ENCODE peak calls at places on chromosomes 11 and 22, in six cellular contexts. B is transverse colon, D is K562, K is endothelial cell of umbilical vein, E is breast epithelium, G is sigmoid colon. C is an unnamed sample.

GRCh38 chr11:128409476-128409875 is 177.9 kb downstream of the ETS1 start:
- DNase-seq in B (no peak), D (no peak), K (peak; percentile 72), E (no peak), G (no peak), C (no peak)

GRCh38 chr11:11569936-11570491 is 51.8 kb downstream of the GALNT18 start:
- DNase-seq in B (peak; percentile 33), D (no peak), K (peak; percentile 28), E (no peak), G (peak; percentile 81), C (no peak)

GRCh38 chr11:20035701-20036601 is 124.3 kb downstream of the DBX1 start:
- DNase-seq in B (no peak), D (peak; percentile 40), K (no peak), E (no peak), G (no peak), C (no peak)

GRCh38 chr11:78069465-78069864 is 5.8 kb downstream of the THRSP start:
- DNase-seq in B (no peak), D (no peak), K (peak; percentile 32), E (no peak), G (no peak), C (no peak)

GRCh38 chr11:124174001-124174400 is 9.1 kb upstream of the OR10D3 start:
- DNase-seq in B (no peak), D (peak; percentile 56), K (peak; percentile 83), E (no peak), G (no peak), C (no peak)

GRCh38 chr11:3049430-3050243 is 7.6 kb downstream of the CARS1 start:
- DNase-seq in B (peak; percentile 80), D (no peak), K (peak; percentile 78), E (peak; percentile 73), G (peak; percentile 94), C (peak; percentile 92)

GRCh38 chr11:103281301-103281700 is 172.1 kb downstream of the DYNC2H1 start:
- DNase-seq in B (no peak), D (no peak), K (no peak), E (no peak), G (no peak), C (no peak)

GRCh38 chr11:89491141-89491690 is at the start of gene NOX4:
- DNase-seq in B (no peak), D (no peak), K (peak; percentile 89), E (no peak), G (peak; percentile 64), C (no peak)

GRCh38 chr11:65426839-65427690 is 4.5 kb downstream of the NEAT1 start:
- DNase-seq in B (peak; percentile 82), D (peak; percentile 36), K (peak; percentile 54), E (peak; percentile 61), G (peak; percentile 81), C (no peak)

GRCh38 chr11:6397156-6397555 is 6.9 kb downstream of the SMPD1 start:
- DNase-seq in B (no peak), D (no peak), K (no peak), E (no peak), G (no peak), C (no peak)

GRCh38 chr11:119891392-119891791 is 162.4 kb upstream of the NECTIN1 start:
- DNase-seq in B (no peak), D (no peak), K (no peak), E (no peak), G (no peak), C (no peak)

GRCh38 chr11:72831521-72832300 is 17.5 kb downstream of the ATG16L2 start:
- DNase-seq in B (peak; percentile 83), D (peak; percentile 77), K (peak; percentile 80), E (peak; percentile 85), G (peak; percentile 93), C (no peak)
- TF ChIP-seq POLR2A in B (no peak), D (no peak), K (no peak), E (no peak), G (no peak), C (peak; percentile 56)

DNA sequence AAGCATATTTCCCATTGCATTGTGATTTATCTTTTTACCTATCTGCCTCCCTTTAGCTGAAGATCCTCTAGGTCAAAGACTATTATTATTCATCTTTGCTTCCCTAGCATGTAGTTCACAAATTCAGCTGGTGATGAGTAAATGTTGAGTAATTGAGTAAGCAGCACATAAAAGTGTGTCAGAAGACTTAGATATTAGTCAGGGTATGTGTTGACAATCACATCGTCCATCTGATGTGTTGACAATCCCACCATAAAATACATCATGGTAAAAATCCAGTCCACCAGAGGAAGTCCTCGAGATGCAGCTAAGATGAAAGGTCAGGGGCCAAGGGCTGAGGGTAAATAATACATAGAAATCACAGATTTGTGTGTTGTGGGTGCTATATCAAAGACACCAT is 22.9 kb upstream of the ABTB2 start:
- DNase-seq in B (no peak), D (no peak), K (no peak), E (no peak), G (no peak), C (no peak)
- TF ChIP-seq POLR2AphosphoS5 in B (no peak), D (no peak), K (no peak), E (no peak), G (no peak), C (no peak)

DNA sequence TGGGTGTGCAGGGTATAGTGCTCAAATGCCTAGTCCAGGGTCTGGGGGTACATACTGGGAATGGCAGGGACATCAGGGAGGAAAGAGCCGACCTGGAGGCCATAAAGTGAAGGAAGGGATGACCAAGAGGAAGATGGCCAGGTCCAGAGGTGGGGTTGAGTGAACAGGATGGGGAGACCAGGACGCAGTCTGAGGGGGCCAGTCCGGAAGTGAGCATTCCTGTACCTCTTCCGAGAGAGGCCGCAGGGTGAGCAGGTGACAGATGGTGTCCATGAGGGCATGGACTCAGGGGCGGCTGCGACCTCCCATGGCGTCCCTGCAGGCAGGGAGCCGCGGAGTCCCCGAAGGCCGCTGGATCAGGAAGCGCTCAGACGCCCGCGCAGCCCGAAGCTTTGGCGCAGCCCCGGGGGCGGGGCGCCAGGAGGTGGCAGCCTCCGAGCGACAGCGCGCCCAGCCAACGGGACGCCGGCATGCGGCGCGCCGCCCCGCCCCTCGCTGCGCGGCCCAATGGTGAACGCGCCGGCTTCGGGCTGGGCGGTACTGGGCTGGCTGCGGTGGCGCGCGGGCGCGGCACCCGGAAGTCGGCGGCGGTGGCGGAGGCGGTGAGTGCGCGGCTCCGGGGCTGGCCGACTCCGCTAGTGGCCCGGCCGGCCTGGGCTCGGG is at the start of gene TANGO2:
- DNase-seq in B (peak; percentile 95), D (peak; percentile 100), K (peak; percentile 88), E (peak; percentile 91), G (peak; percentile 94), C (peak; percentile 98)
- TF ChIP-seq POLR2A in B (peak; percentile 75), D (no peak), K (peak; percentile 84), E (no peak), G (peak; percentile 16), C (peak; percentile 89)

GRCh38 chr11:62788991-62789390 is 1.8 kb downstream of the TMEM179B start:
- DNase-seq in B (no peak), D (peak; percentile 32), K (no peak), E (no peak), G (no peak), C (no peak)
- TF ChIP-seq POLR2AphosphoS5 in B (no peak), D (no peak), K (no peak), E (no peak), G (no peak), C (no peak)

C was measured in GM12892.